ENCODE peak calls at places on chromosome 19, in nine cellular contexts. A is PC-3, D is astrocyte of the cerebellum, R is GM23338, N is lower leg skin, Z is AG04450, W is IMR-90, Y is right lobe of liver, T is AG10803. P is an unnamed sample.

GRCh38 chr19:58218899-58219298 is 9.8 kb upstream of the ZNF544 start:
- DNase-seq in T (no peak), A (peak; percentile 40), N (no peak), D (no peak), W (no peak), Y (no peak), R (peak; percentile 72), Z (no peak), P (no peak)

GRCh38 chr19:47411101-47411500 is 8.2 kb downstream of the MEIS3 start:
- DNase-seq in Y (no peak), W (peak; percentile 40), D (no peak), A (no peak), R (no peak), T (no peak), N (no peak), Z (no peak), P (no peak)

GRCh38 chr19:5587071-5587455 is 19.3 kb upstream of the TINCR start:
- DNase-seq in N (no peak), R (no peak), Z (no peak), Y (no peak), W (no peak), A (no peak), D (no peak), T (no peak), P (no peak)

GRCh38 chr19:1970806-1971502 is 30.0 kb downstream of the CSNK1G2 start:
- DNase-seq in D (no peak), A (peak; percentile 7), N (no peak), Z (no peak), T (no peak), W (no peak), R (no peak), Y (no peak), P (no peak)

GRCh38 chr19:1400281-1401137 is 833 bp downstream of the GAMT start:
- DNase-seq in D (no peak), A (no peak), Y (peak; percentile 96), R (no peak), Z (no peak), W (no peak), N (no peak), T (peak; percentile 13), P (no peak)

GRCh38 chr19:2123682-2124387 is 27.1 kb downstream of the IZUMO4 start:
- DNase-seq in W (no peak), T (no peak), Y (no peak), N (no peak), Z (no peak), A (no peak), D (no peak), R (peak; percentile 76), P (no peak)

GRCh38 chr19:48913114-48913513 is 13.0 kb downstream of the NUCB1 start:
- DNase-seq in W (no peak), T (no peak), A (peak; percentile 8), N (no peak), R (peak; percentile 70), D (no peak), Z (no peak), Y (no peak), P (no peak)

GRCh38 chr19:40807147-40808020 is 8.4 kb downstream of the EGLN2 start:
- DNase-seq in D (no peak), W (no peak), Z (no peak), T (no peak), R (peak; percentile 85), Y (no peak), A (peak; percentile 49), N (no peak), P (no peak)

GRCh38 chr19:6774821-6775707 is 2.6 kb downstream of the VAV1 start:
- DNase-seq in Z (no peak), W (no peak), N (no peak), Y (no peak), T (peak; percentile 25), R (no peak), A (no peak), D (no peak), P (no peak)

GRCh38 chr19:6769006-6769637 is 1.9 kb upstream of the SH2D3A start:
- DNase-seq in D (no peak), N (no peak), R (peak; percentile 74), A (peak; percentile 38), W (peak; percentile 19), T (peak; percentile 15), Y (no peak), Z (no peak), P (no peak)

GRCh38 chr19:6772866-6773322 is 386 bp downstream of the VAV1 start:
- DNase-seq in W (no peak), N (no peak), T (no peak), A (no peak), R (no peak), Y (peak; percentile 51), D (no peak), Z (no peak), P (no peak)

GRCh38 chr19:6773323-6773931 is 919 bp downstream of the VAV1 start:
- DNase-seq in R (peak; percentile 46), A (no peak), N (no peak), Y (peak; percentile 61), Z (no peak), W (no peak), T (no peak), D (no peak), P (no peak)

DNA sequence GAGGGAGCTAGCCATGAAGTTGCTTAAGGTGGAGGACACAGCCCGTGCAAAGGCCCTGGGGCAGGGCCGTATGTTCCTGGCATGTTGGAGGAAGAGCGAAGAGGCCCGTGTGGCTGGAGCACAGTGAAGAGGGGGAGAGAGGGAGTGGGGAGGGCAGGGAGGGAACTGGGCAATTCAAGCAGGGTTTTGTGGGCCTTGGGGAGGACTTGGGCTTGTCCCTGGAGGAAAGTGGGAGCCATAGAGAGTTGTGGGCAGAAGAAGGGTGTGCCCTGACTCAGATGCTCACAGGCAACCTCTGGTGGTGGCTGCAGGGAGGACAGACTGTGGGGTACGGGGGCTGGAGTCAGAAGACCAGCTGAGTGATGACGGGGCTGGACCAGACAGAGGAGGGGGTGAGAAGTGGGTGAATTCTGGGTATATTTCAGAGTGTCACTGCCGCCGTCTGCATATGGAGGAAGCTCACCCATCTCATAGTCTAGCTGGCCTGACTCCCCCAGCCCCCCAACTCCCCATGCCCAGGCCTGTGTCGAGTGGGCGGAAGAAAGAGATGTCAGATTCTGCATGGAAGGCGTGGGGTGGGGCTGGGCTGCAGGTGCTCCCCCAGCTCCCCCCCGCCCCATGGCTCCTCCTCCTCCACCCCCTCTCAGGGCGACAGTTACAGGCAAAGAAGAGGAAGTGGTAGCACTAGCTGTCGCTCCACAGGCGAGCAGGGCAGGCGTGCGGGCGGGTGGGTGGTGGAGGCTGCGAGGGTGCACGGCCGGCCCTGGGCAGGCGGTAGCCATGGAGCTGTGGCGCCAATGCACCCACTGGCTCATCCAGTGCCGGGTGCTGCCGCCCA is at the start of gene VAV1:
- DNase-seq in D (no peak), Z (no peak), Y (peak; percentile 65), R (peak; percentile 36), T (no peak), W (no peak), N (peak; percentile 90), A (no peak), P (peak; percentile 94)
- TF ChIP-seq CTCF in D (peak; percentile 7), Z (no peak), Y (no peak), R (no peak), T (no peak), W (no peak), N (no peak), A (no peak), P (no peak)

GRCh38 chr19:50718255-50719118 is 1.1 kb downstream of the SHANK1 start:
- DNase-seq in N (no peak), Y (no peak), W (no peak), D (no peak), R (peak; percentile 56), Z (no peak), A (no peak), T (no peak), P (no peak)

GRCh38 chr19:50717891-50718254 is 1.7 kb downstream of the SHANK1 start:
- DNase-seq in R (peak; percentile 81), T (no peak), N (no peak), W (no peak), A (no peak), Z (no peak), D (no peak), Y (no peak), P (peak; percentile 36)

GRCh38 chr19:50716178-50717025 is 3.2 kb downstream of the SHANK1 start:
- DNase-seq in D (no peak), A (no peak), Z (no peak), N (no peak), T (no peak), Y (no peak), W (no peak), R (no peak), P (no peak)

GRCh38 chr19:50719119-50719435 is 525 bp downstream of the SHANK1 start:
- DNase-seq in Y (no peak), W (no peak), Z (no peak), T (no peak), A (no peak), R (no peak), D (no peak), N (no peak), P (no peak)

GRCh38 chr19:50717026-50717723 is 2.4 kb downstream of the SHANK1 start:
- DNase-seq in Y (no peak), D (no peak), A (no peak), T (no peak), Z (no peak), W (no peak), N (no peak), R (no peak), P (no peak)
- H3K4me3 ChIP-seq in Y (no peak overlapping the region), D (no peak overlapping the region), A (no peak overlapping the region), T (no peak overlapping the region), Z (no peak overlapping the region), W (no peak overlapping the region), N (no peak overlapping the region), R (peak overlapping the region; percentile 85), P (no peak overlapping the region)

GRCh38 chr19:12778905-12779161 is 3.5 kb upstream of the HOOK2 start:
- DNase-seq in T (no peak), R (peak; percentile 54), N (no peak), W (no peak), Z (no peak), Y (no peak), A (no peak), D (no peak), P (no peak)

GRCh38 chr19:12782174-12782423 is 6.7 kb upstream of the HOOK2 start:
- DNase-seq in N (no peak), T (no peak), R (no peak), D (no peak), Z (no peak), A (no peak), Y (no peak), W (no peak), P (peak; percentile 94)

GRCh38 chr19:12778020-12778904 is 2.9 kb upstream of the HOOK2 start:
- DNase-seq in D (no peak), R (peak; percentile 68), Z (no peak), N (peak; percentile 94), A (peak; percentile 58), T (peak; percentile 81), W (peak; percentile 75), Y (peak; percentile 79), P (peak; percentile 70)

GRCh38 chr19:12777217-12778019 is 2.1 kb upstream of the HOOK2 start:
- DNase-seq in A (peak; percentile 89), T (peak; percentile 66), D (no peak), W (peak; percentile 68), Z (no peak), N (peak; percentile 96), R (peak; percentile 93), Y (peak; percentile 82), P (peak; percentile 86)

GRCh38 chr19:12779162-12779993 is 4.0 kb upstream of the HOOK2 start:
- DNase-seq in D (peak; percentile 83), W (peak; percentile 77), R (peak; percentile 46), T (peak; percentile 76), Z (no peak), N (peak; percentile 90), A (peak; percentile 27), Y (peak; percentile 67), P (no peak)
- TF ChIP-seq CTCF in D (no peak), W (no peak), R (peak; percentile 17), T (no peak), Z (no peak), N (no peak), A (peak; percentile 15), Y (no peak), P (no peak)

GRCh38 chr19:18854982-18855381 is 23.2 kb downstream of the UPF1 start:
- DNase-seq in D (no peak), W (no peak), R (no peak), Z (no peak), A (no peak), T (no peak), Y (no peak), N (no peak), P (no peak)
- H3K4me3 ChIP-seq in D (no peak overlapping the region), W (no peak overlapping the region), R (no peak overlapping the region), Z (no peak overlapping the region), A (no peak overlapping the region), T (no peak overlapping the region), Y (no peak overlapping the region), N (no peak overlapping the region), P (no peak overlapping the region)